ENCODE peak calls at places on chromosomes 2 and 18, in four cellular contexts. P is activated CD4-positive, CD25-positive, alpha-beta regulatory T cell; F is WTC11; W is stimulated activated CD4-positive, alpha-beta T cell treated with anti-CD3 and anti-CD28 coated beads, Interleukin-2, amount 100 ng/mL, for 24 hours. Z is an unnamed sample.

GRCh38 chr2:98049991-98050519 is 36.9 kb upstream of the VWA3B start:
- DNase-seq in P (no peak), F (no peak), W (no peak), Z (no peak)

GRCh38 chr2:47656715-47657600 is 126.0 kb upstream of the MSH6 start:
- DNase-seq in P (no peak), F (no peak), W (no peak), Z (no peak)

GRCh38 chr2:190791983-190792575 is 88.5 kb upstream of the GLS start:
- DNase-seq in W (no peak), P (no peak), F (no peak), Z (no peak)

GRCh38 chr2:117918608-117919007 is 95.3 kb downstream of the CCDC93 start:
- DNase-seq in W (no peak), P (no peak), F (no peak), Z (no peak)

GRCh38 chr2:64487256-64488049 is 33.5 kb downstream of the LGALSL start:
- DNase-seq in F (no peak), P (no peak), W (no peak), Z (no peak)

GRCh38 chr18:48000701-48001100 is 70.2 kb upstream of the SMAD2 start:
- DNase-seq in F (no peak), P (no peak), W (no peak), Z (no peak)

GRCh38 chr18:30970201-30970816 is 72.2 kb downstream of the DSC3 start:
- DNase-seq in P (no peak), F (no peak), W (no peak), Z (no peak)

GRCh38 chr2:120982598-120982997 is 246.9 kb downstream of the GLI2 start:
- DNase-seq in F (peak; percentile 53), P (no peak), W (no peak), Z (no peak)

GRCh38 chr18:75429975-75430374 is 2.5 kb upstream of the SMIM21 start:
- DNase-seq in P (no peak), F (no peak), W (no peak), Z (no peak)

GRCh38 chr2:109348645-109349554 is 219.9 kb downstream of the SH3RF3 start:
- DNase-seq in W (no peak), F (no peak), P (no peak), Z (no peak)

GRCh38 chr2:97716695-97717617 is 3.6 kb downstream of the ZAP70 start:
- DNase-seq in P (no peak), F (no peak), W (no peak), Z (no peak)

GRCh38 chr2:109623923-109624322 is 9.8 kb downstream of the SOWAHC start:
- DNase-seq in W (no peak), F (no peak), P (no peak), Z (no peak)

GRCh38 chr2:60602828-60603532 is 49.5 kb upstream of the BCL11A start:
- DNase-seq in W (no peak), F (no peak), P (no peak), Z (no peak)

GRCh38 chr2:47652041-47652713 is 130.8 kb upstream of the MSH6 start:
- DNase-seq in P (no peak), F (no peak), W (no peak), Z (no peak)

GRCh38 chr2:135850811-135851668 is 14.1 kb upstream of the LCT start:
- DNase-seq in P (no peak), F (no peak), W (no peak), Z (no peak)

GRCh38 chr2:78780321-78780720 is 245.2 kb upstream of the REG3G start:
- DNase-seq in W (no peak), P (no peak), F (no peak), Z (no peak)

GRCh38 chr2:156765450-156765849 is 329.3 kb downstream of the GPD2 start:
- DNase-seq in W (no peak), P (no peak), F (no peak), Z (no peak)

GRCh38 chr2:114937366-114937930 is 495.0 kb downstream of the DPP10 start:
- DNase-seq in F (no peak), P (no peak), W (no peak), Z (no peak)

GRCh38 chr2:235511187-235511661 is 17.4 kb downstream of the AGAP1 start:
- DNase-seq in F (no peak), W (no peak), P (no peak), Z (no peak)

Z was measured in activated gamma-delta T cell.